ENCODE peak calls at places on chromosomes 1 and 21, in six cellular contexts. V is stimulated activated naive CD4-positive, alpha-beta T cell; G is pons; E is WTC11; F is CD8-positive, alpha-beta T cell; P is GM12865. H is an unnamed sample.

GRCh38 chr1:29687601-29688244 is 451.4 kb downstream of the PTPRU start:
- DNase-seq in V (no peak), G (no peak), E (no peak), F (no peak), P (no peak), H (no peak)

GRCh38 chr1:5637171-5637570 is 355.1 kb downstream of the NPHP4 start:
- DNase-seq in V (no peak), G (no peak), E (no peak), F (peak; percentile 23), P (peak; percentile 21), H (peak; percentile 49)

GRCh38 chr1:211480941-211481545 is 10.9 kb downstream of the RD3 start:
- DNase-seq in V (no peak), G (no peak), E (no peak), F (no peak), P (no peak), H (no peak)

GRCh38 chr1:15411593-15412487 is 2.2 kb downstream of the EFHD2 start:
- DNase-seq in V (no peak), G (peak; percentile 55), E (no peak), F (peak; percentile 49), P (peak; percentile 85), H (peak; percentile 76)

GRCh38 chr1:95139039-95139438 is 21.9 kb downstream of the TLCD4 start:
- DNase-seq in V (no peak), G (no peak), E (no peak), F (no peak), P (no peak), H (no peak)

GRCh38 chr1:24932725-24933294 is 2.7 kb upstream of the RUNX3 start:
- DNase-seq in V (no peak), G (no peak), E (no peak), F (no peak), P (no peak), H (no peak)

GRCh38 chr1:215405211-215405610 is 161.9 kb upstream of the KCTD3 start:
- DNase-seq in V (no peak), G (no peak), E (no peak), F (no peak), P (no peak), H (no peak)

GRCh38 chr1:237712082-237712481 is 178.6 kb downstream of the ZP4 start:
- DNase-seq in V (no peak), G (no peak), E (peak; percentile 25), F (no peak), P (no peak), H (no peak)

GRCh38 chr1:33074193-33074945 is 6.6 kb upstream of the AZIN2 start:
- DNase-seq in V (no peak), G (peak; percentile 99), E (no peak), F (no peak), P (no peak), H (peak; percentile 96)

GRCh38 chr1:152002960-152003359 is 9.3 kb upstream of the S100A10 start:
- DNase-seq in V (no peak), G (no peak), E (no peak), F (no peak), P (no peak), H (no peak)

GRCh38 chr1:51236548-51237312 is 657 bp downstream of the RNF11 start:
- DNase-seq in V (peak; percentile 21), G (peak; percentile 48), E (peak; percentile 45), F (peak; percentile 46), P (peak; percentile 26), H (peak; percentile 43)

GRCh38 chr1:178500091-178500770 is 3.5 kb upstream of the CLEC20A start:
- DNase-seq in V (no peak), G (no peak), E (no peak), F (no peak), P (no peak), H (no peak)

GRCh38 chr1:150161747-150162581 is 12.2 kb downstream of the PLEKHO1 start:
- DNase-seq in V (no peak), G (no peak), E (no peak), F (no peak), P (peak; percentile 77), H (peak; percentile 24)

GRCh38 chr1:167431261-167431908 is 86.9 kb downstream of the CD247 start:
- DNase-seq in V (no peak), G (no peak), E (no peak), F (no peak), P (peak; percentile 54), H (no peak)

GRCh38 chr1:48916121-48917069 is 139.7 kb upstream of the BEND5 start:
- DNase-seq in V (no peak), G (peak; percentile 56), E (peak; percentile 53), F (no peak), P (peak; percentile 12), H (peak; percentile 57)

GRCh38 chr21:32940079-32941014 is 85.4 kb upstream of the OLIG2 start:
- DNase-seq in V (peak; percentile 13), G (peak; percentile 68), E (peak; percentile 41), F (peak; percentile 47), P (peak; percentile 70), H (peak; percentile 70)

GRCh38 chr21:17900281-17900989 is 81.3 kb upstream of the C21orf91 start:
- DNase-seq in V (no peak), G (no peak), E (peak; percentile 44), F (no peak), P (no peak), H (no peak)

GRCh38 chr1:102434421-102434820 is 437.7 kb upstream of the OLFM3 start:
- DNase-seq in V (no peak), G (peak; percentile 48), E (peak; percentile 46), F (no peak), P (peak; percentile 62), H (peak; percentile 13)

GRCh38 chr1:219347843-219348475 is 174.3 kb downstream of the LYPLAL1 start:
- DNase-seq in V (no peak), G (no peak), E (no peak), F (no peak), P (no peak), H (no peak)

GRCh38 chr1:151739590-151740355 is 18.5 kb downstream of the RIIAD1 start:
- DNase-seq in V (no peak), G (no peak), E (no peak), F (no peak), P (no peak), H (no peak)

GRCh38 chr1:14332158-14332557 is 266.3 kb upstream of the KAZN start:
- DNase-seq in V (no peak), G (no peak), E (no peak), F (no peak), P (no peak), H (no peak)

GRCh38 chr1:237124856-237125462 is 83.0 kb downstream of the RYR2 start:
- DNase-seq in V (no peak), G (no peak), E (no peak), F (no peak), P (peak; percentile 10), H (no peak)

GRCh38 chr21:45018131-45019075 is 56.0 kb upstream of the ADARB1 start:
- DNase-seq in V (no peak), G (no peak), E (peak; percentile 19), F (no peak), P (no peak), H (no peak)

GRCh38 chr1:224851850-224852261 is 77.6 kb upstream of the DNAH14 start:
- DNase-seq in V (no peak), G (no peak), E (peak; percentile 26), F (no peak), P (no peak), H (no peak)

GRCh38 chr1:6545276-6545934 is 8.9 kb downstream of the NOL9 start:
- DNase-seq in V (no peak), G (no peak), E (no peak), F (no peak), P (no peak), H (no peak)

GRCh38 chr1:203592156-203592555 is 34.5 kb upstream of the ATP2B4 start:
- DNase-seq in V (no peak), G (peak; percentile 81), E (peak; percentile 56), F (no peak), P (no peak), H (peak; percentile 69)

GRCh38 chr1:175599212-175599681 is 144.1 kb downstream of the TNR start:
- DNase-seq in V (no peak), G (no peak), E (peak; percentile 64), F (no peak), P (peak; percentile 81), H (no peak)

GRCh38 chr1:94926365-94926914 is 470 bp downstream of the CNN3 start:
- DNase-seq in V (no peak), G (peak; percentile 41), E (peak; percentile 65), F (peak; percentile 28), P (no peak), H (peak; percentile 52)

H was measured in Ammon's horn.